ENCODE peak calls at places on chromosomes 4 and X, in four cellular contexts. Y, U, O and G are unnamed samples.
A peak's percentile ranks its signal among the peaks of the same experiment; 100 is the strongest.

GRCh38 chr4:147528054-147528453 is 47.2 kb downstream of the EDNRA start:
- DNase-seq in Y (no peak), U (no peak), O (no peak), G (no peak)

GRCh38 chr4:181245326-181245725 is 997.9 kb upstream of the TENM3 start:
- DNase-seq in Y (no peak), U (no peak), O (no peak), G (no peak)

GRCh38 chr4:3859571-3859970 is 93.4 kb downstream of the ADRA2C start:
- DNase-seq in Y (no peak), U (no peak), O (no peak), G (no peak)

GRCh38 chr4:81804849-81805248 is 333.1 kb upstream of the RASGEF1B start:
- DNase-seq in Y (no peak), U (no peak), O (no peak), G (no peak)

GRCh38 chrX:101659601-101660063 is at the start of gene ARMCX2:
- DNase-seq in Y (peak; percentile 23), U (peak; percentile 73), O (no peak), G (no peak)

GRCh38 chr4:70838972-70839536 is 636 bp downstream of the GRSF1 start:
- DNase-seq in Y (no peak), U (peak; percentile 60), O (peak; percentile 70), G (peak; percentile 86)

GRCh38 chr4:55933611-55934010 is 15.1 kb upstream of the CEP135 start:
- DNase-seq in Y (no peak), U (no peak), O (no peak), G (no peak)

GRCh38 chrX:115560978-115561604 is at the start of gene PLS3:
- DNase-seq in Y (peak; percentile 52), U (peak; percentile 88), O (peak; percentile 79), G (peak; percentile 96)

GRCh38 chrX:397575-397974 is 10.9 kb upstream of the PPP2R3B start:
- DNase-seq in Y (no peak), U (peak; percentile 74), O (no peak), G (no peak)

GRCh38 chr4:85500110-85500867 is 25.3 kb downstream of the ARHGAP24 start:
- DNase-seq in Y (no peak), U (peak; percentile 59), O (no peak), G (no peak)

GRCh38 chrX:87049567-87049966 is 468.0 kb upstream of the KLHL4 start:
- DNase-seq in Y (no peak), U (no peak), O (no peak), G (no peak)

GRCh38 chrX:129634541-129634940 is 20.2 kb downstream of the APLN start:
- DNase-seq in Y (no peak), U (no peak), O (no peak), G (no peak)

GRCh38 chr4:11743236-11743635 is 314.5 kb upstream of the HS3ST1 start:
- DNase-seq in Y (no peak), U (no peak), O (no peak), G (no peak)

GRCh38 chrX:9644335-9644734 is 121.3 kb downstream of the GPR143 start:
- DNase-seq in Y (no peak), U (no peak), O (no peak), G (no peak)

GRCh38 chr4:25827897-25828296 is 34.9 kb downstream of the SEL1L3 start:
- DNase-seq in Y (no peak), U (no peak), O (no peak), G (no peak)

GRCh38 chr4:8724436-8725070 is 132.0 kb downstream of the CPZ start:
- DNase-seq in Y (no peak), U (no peak), O (no peak), G (peak; percentile 69)

GRCh38 chr4:77504407-77504806 is 101.2 kb upstream of the CXCL13 start:
- DNase-seq in Y (no peak), U (no peak), O (no peak), G (no peak)

GRCh38 chr4:8829584-8829983 is 42.1 kb downstream of the HMX1 start:
- DNase-seq in Y (no peak), U (no peak), O (peak; percentile 34), G (peak; percentile 42)

GRCh38 chrX:153610834-153611209 is 11.9 kb upstream of the CCNQ start:
- DNase-seq in Y (no peak), U (no peak), O (no peak), G (no peak)

GRCh38 chr4:100875296-100876040 is 357.6 kb upstream of the EMCN start:
- DNase-seq in Y (no peak), U (no peak), O (no peak), G (no peak)

GRCh38 chrX:17527135-17527701 is 152.2 kb downstream of the NHS start:
- DNase-seq in Y (no peak), U (peak; percentile 16), O (no peak), G (no peak)

GRCh38 chrX:74104356-74105065 is 199.5 kb upstream of the ZCCHC13 start:
- DNase-seq in Y (peak; percentile 33), U (no peak), O (no peak), G (no peak)

GRCh38 chrX:104113237-104113965 is 1.1 kb downstream of the ZCCHC18 start:
- DNase-seq in Y (no peak), U (peak; percentile 49), O (no peak), G (no peak)

GRCh38 chr4:183823394-183823793 is 81.7 kb upstream of the STOX2 start:
- DNase-seq in Y (peak; percentile 17), U (peak; percentile 57), O (peak; percentile 79), G (no peak)

GRCh38 chrX:134161162-134161561 is 75.8 kb upstream of the CCDC160 start:
- DNase-seq in Y (no peak), U (no peak), O (no peak), G (no peak)

GRCh38 chrX:56397636-56398035 is 165.5 kb downstream of the KLF8 start:
- DNase-seq in Y (no peak), U (no peak), O (no peak), G (no peak)

GRCh38 chr4:176788248-176788647 is 4.5 kb downstream of the VEGFC start:
- DNase-seq in Y (no peak), U (no peak), O (no peak), G (no peak)

GRCh38 chr4:88158360-88159136 is at the start of gene ABCG2:
- DNase-seq in Y (no peak), U (peak; percentile 21), O (no peak), G (no peak)

GRCh38 chr4:137531951-137532868 is at the start of gene PCDH18:
- DNase-seq in Y (peak; percentile 92), U (peak; percentile 98), O (peak; percentile 94), G (peak; percentile 95)

GRCh38 chrX:130285069-130285620 is 16.4 kb upstream of the ZNF280C start:
- DNase-seq in Y (no peak), U (no peak), O (no peak), G (no peak)

GRCh38 chr4:93187441-93187840 is 641.1 kb upstream of the ATOH1 start:
- DNase-seq in Y (no peak), U (no peak), O (no peak), G (no peak)

GRCh38 chr4:72318771-72319170 is 250.2 kb downstream of the ADAMTS3 start:
- DNase-seq in Y (no peak), U (no peak), O (no peak), G (no peak)

GRCh38 chr4:111698361-111698760 is 446.9 kb upstream of the FAM241A start:
- DNase-seq in Y (no peak), U (no peak), O (no peak), G (no peak)

GRCh38 chr4:31125496-31125895 is 405.3 kb downstream of the PCDH7 start:
- DNase-seq in Y (no peak), U (no peak), O (no peak), G (no peak)

GRCh38 chrX:152601848-152602616 is 35.7 kb upstream of the GABRQ start:
- DNase-seq in Y (no peak), U (no peak), O (no peak), G (no peak)

GRCh38 chr4:163816494-163816893 is 322.0 kb downstream of the TMA16 start:
- DNase-seq in Y (no peak), U (no peak), O (no peak), G (no peak)
- TF ChIP-seq CTCF in Y (no peak), U (no peak), O (no peak), G (no peak)

DNA sequence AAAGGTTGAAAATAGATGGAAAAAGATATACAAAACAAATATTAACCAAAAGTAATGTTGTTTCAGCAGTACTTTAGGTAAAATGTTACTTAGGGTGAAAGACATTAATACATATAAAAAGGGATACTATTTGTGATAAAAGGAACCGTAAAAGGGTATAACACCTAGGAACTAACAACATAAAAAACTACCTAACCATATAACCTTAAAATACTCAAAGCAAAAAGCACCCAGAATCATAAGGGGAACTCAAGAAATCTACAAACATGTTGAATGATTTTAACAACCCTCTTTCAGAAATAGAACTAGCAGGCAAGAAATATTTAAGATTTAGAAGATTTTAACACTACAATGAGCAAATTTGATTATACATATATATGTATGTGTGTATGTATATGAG is 11.5 kb downstream of the MOSPD2 start:
- DNase-seq in Y (no peak), U (no peak), O (no peak), G (no peak)
- TF ChIP-seq CTCF in Y (no peak), U (no peak), O (no peak), G (no peak)

DNA sequence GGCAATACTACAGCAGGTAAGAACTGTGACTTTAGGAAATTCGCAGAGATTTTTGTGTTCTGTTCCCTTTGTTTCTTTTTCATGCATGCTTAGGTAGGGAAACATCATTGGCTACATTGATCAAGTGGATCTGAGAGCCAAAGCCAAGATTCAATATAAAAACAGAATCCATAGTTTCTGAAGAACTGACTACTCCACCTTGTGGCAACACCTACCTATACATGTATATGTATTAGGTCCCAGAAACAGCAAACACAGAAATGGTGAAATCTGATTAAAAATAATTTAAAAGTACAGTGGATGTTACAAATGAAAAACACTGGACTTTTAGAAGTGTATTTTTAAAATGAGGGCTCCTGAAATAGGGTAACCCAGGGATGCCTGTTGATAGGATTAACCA is 322.6 kb upstream of the MAOA start:
- DNase-seq in Y (no peak), U (peak; percentile 5), O (no peak), G (no peak)
- TF ChIP-seq CTCF in Y (no peak), U (no peak), O (no peak), G (no peak)

DNA sequence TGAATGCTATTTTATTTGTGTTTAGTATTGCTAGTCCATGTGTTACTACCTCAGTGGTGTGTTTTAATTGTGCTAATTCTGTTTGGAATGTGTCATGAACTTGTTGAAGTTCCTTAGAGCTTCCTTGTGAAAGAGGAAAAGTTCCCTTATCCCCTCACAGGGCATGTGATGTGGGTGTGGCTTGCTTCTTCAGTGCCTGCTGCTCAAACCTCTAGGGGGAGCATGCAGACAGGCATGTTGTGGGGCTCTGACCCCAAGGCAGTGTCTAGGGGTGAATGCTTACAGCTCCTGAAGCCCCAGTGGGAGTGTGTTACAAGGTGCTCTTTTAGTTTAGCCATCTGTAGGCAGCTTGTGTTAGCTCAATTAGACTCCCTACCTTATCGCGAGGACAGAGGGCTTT is 86.5 kb downstream of the MAGED4 start:
- DNase-seq in Y (no peak), U (peak; percentile 2), O (no peak), G (no peak)
- TF ChIP-seq CTCF in Y (peak; percentile 30), U (peak; percentile 28), O (no peak), G (no peak)